ENCODE peak calls at places on chromosome 1, in six cellular contexts. L is T-helper 2 cell, J is NCI-H69, Q is thoracic aorta, F is LoVo, H is NCI-H1930. O is an unnamed sample.

GRCh38 chr1:156748670-156749428 is 2.6 kb downstream of the HDGF start:
- DNase-seq in L (no peak), J (peak), Q (no peak), F (peak), H (no peak), O (peak)

GRCh38 chr1:168121314-168122029 is 15.3 kb downstream of the GPR161 start:
- DNase-seq in L (no peak), J (no peak), Q (peak), F (no peak), H (no peak), O (peak)

GRCh38 chr1:86714561-86715244 is 10.3 kb downstream of the SH3GLB1 start:
- DNase-seq in L (no peak), J (peak), Q (no peak), F (no peak), H (no peak), O (no peak)

GRCh38 chr1:107990606-107991005 is 25.6 kb upstream of the VAV3 start:
- DNase-seq in L (no peak), J (no peak), Q (no peak), F (no peak), H (no peak), O (no peak)

GRCh38 chr1:209648931-209649776 is 3.1 kb downstream of the LAMB3 start:
- DNase-seq in L (no peak), J (peak), Q (no peak), F (peak), H (no peak), O (no peak)

GRCh38 chr1:245008761-245009160 is 144.4 kb upstream of the HNRNPU start:
- DNase-seq in L (no peak), J (no peak), Q (no peak), F (no peak), H (no peak), O (no peak)

GRCh38 chr1:14659913-14660312 is 61.4 kb downstream of the KAZN start:
- DNase-seq in L (no peak), J (no peak), Q (no peak), F (no peak), H (no peak), O (no peak)

GRCh38 chr1:32725595-32725942 is 23.0 kb upstream of the SYNC start:
- DNase-seq in L (no peak), J (no peak), Q (no peak), F (no peak), H (no peak), O (no peak)

GRCh38 chr1:22349302-22350043 is 102.2 kb upstream of the ZBTB40 start:
- DNase-seq in L (no peak), J (peak), Q (no peak), F (no peak), H (no peak), O (no peak)

GRCh38 chr1:182149411-182149965 is 88.0 kb upstream of the ZNF648 start:
- DNase-seq in L (no peak), J (no peak), Q (peak), F (no peak), H (no peak), O (peak)

GRCh38 chr1:235102993-235103411 is 25.6 kb downstream of the TOMM20 start:
- DNase-seq in L (no peak), J (peak), Q (no peak), F (no peak), H (no peak), O (no peak)

GRCh38 chr1:168179411-168180147 is 817 bp downstream of the TIPRL start:
- DNase-seq in L (no peak), J (peak), Q (no peak), F (no peak), H (no peak), O (no peak)

GRCh38 chr1:18882511-18882910 is 19.8 kb downstream of the ALDH4A1 start:
- DNase-seq in L (no peak), J (no peak), Q (no peak), F (no peak), H (no peak), O (no peak)

GRCh38 chr1:5564578-5565257 is 427.5 kb downstream of the NPHP4 start:
- DNase-seq in L (no peak), J (no peak), Q (no peak), F (no peak), H (no peak), O (peak)

GRCh38 chr1:170674239-170674638 is 10.3 kb downstream of the PRRX1 start:
- DNase-seq in L (no peak), J (no peak), Q (no peak), F (no peak), H (no peak), O (no peak)